ENCODE peak calls at places on chromosomes 2 and 18, in four cellular contexts. One of them, this sample, is unnamed. For H3K4me1, the result is how much of the 10 kb centered on the place peaks cover.

GRCh38 chr18:55494899-55495298 is 93.1 kb downstream of the TCF4 start:
- DNase-seq in IMR-90: peak
- DNase-seq in heart left ventricle: no peak
- DNase-seq in transverse colon: no peak
- DNase-seq in this sample: no peak

GRCh38 chr2:238946586-238947242 is 98.8 kb downstream of the TWIST2 start:
- DNase-seq in heart left ventricle: no peak
- DNase-seq in transverse colon: no peak
- DNase-seq in IMR-90: no peak
- DNase-seq in this sample: peak

GRCh38 chr2:53473762-53474161 is 293.8 kb upstream of the CHAC2 start:
- DNase-seq in IMR-90: peak
- DNase-seq in transverse colon: no peak
- DNase-seq in heart left ventricle: no peak
- DNase-seq in this sample: no peak

GRCh38 chr2:26590439-26590838 is 50.7 kb downstream of the CIB4 start:
- DNase-seq in IMR-90: no peak
- DNase-seq in heart left ventricle: no peak
- DNase-seq in transverse colon: no peak
- DNase-seq in this sample: no peak

GRCh38 chr2:171521361-171522056 is 765 bp upstream of the CYBRD1 start:
- DNase-seq in heart left ventricle: no peak
- DNase-seq in transverse colon: no peak
- DNase-seq in IMR-90: no peak
- DNase-seq in this sample: no peak

GRCh38 chr2:73175663-73176204 is 26.6 kb upstream of the NOTO start:
- DNase-seq in IMR-90: peak
- DNase-seq in transverse colon: peak
- DNase-seq in heart left ventricle: peak
- DNase-seq in this sample: peak

GRCh38 chr2:174286172-174286571 is 37.8 kb upstream of the OLA1 start:
- DNase-seq in heart left ventricle: no peak
- DNase-seq in IMR-90: no peak
- DNase-seq in transverse colon: no peak
- DNase-seq in this sample: no peak

GRCh38 chr2:66692521-66692920 is 257.6 kb downstream of the MEIS1 start:
- DNase-seq in IMR-90: no peak
- DNase-seq in transverse colon: no peak
- DNase-seq in heart left ventricle: no peak
- DNase-seq in this sample: no peak

GRCh38 chr2:104868081-104868806 is 14.3 kb downstream of the POU3F3 start:
- DNase-seq in IMR-90: no peak
- DNase-seq in heart left ventricle: no peak
- DNase-seq in transverse colon: no peak
- DNase-seq in this sample: peak

GRCh38 chr2:188983427-188984101 is 9.4 kb downstream of the COL3A1 start:
- DNase-seq in IMR-90: peak
- DNase-seq in heart left ventricle: no peak
- DNase-seq in transverse colon: no peak
- DNase-seq in this sample: no peak

GRCh38 chr18:12038082-12038660 is 55.5 kb upstream of the ANKRD62 start:
- DNase-seq in heart left ventricle: peak
- DNase-seq in transverse colon: peak
- DNase-seq in IMR-90: no peak
- DNase-seq in this sample: peak

GRCh38 chr2:71073475-71073874 is 5.0 kb downstream of the NAGK start:
- DNase-seq in IMR-90: no peak
- DNase-seq in heart left ventricle: no peak
- DNase-seq in transverse colon: no peak
- DNase-seq in this sample: no peak

GRCh38 chr2:106953236-106953635 is 67.3 kb upstream of the ST6GAL2 start:
- DNase-seq in heart left ventricle: no peak
- DNase-seq in IMR-90: no peak
- DNase-seq in transverse colon: no peak
- DNase-seq in this sample: no peak

GRCh38 chr2:60439219-60439974 is 114.1 kb downstream of the BCL11A start:
- DNase-seq in heart left ventricle: peak
- DNase-seq in IMR-90: no peak
- DNase-seq in transverse colon: peak
- DNase-seq in this sample: peak

GRCh38 chr18:11154983-11155759 is 5.8 kb upstream of the PIEZO2 start:
- DNase-seq in heart left ventricle: no peak
- DNase-seq in transverse colon: no peak
- DNase-seq in IMR-90: no peak
- DNase-seq in this sample: no peak

GRCh38 chr2:174027956-174028355 is 62.8 kb upstream of the SP3 start:
- DNase-seq in heart left ventricle: peak
- DNase-seq in IMR-90: no peak
- DNase-seq in transverse colon: no peak
- DNase-seq in this sample: no peak

GRCh38 chr18:13051950-13052349 is 60.8 kb downstream of the CEP192 start:
- DNase-seq in IMR-90: no peak
- DNase-seq in transverse colon: no peak
- DNase-seq in heart left ventricle: no peak
- DNase-seq in this sample: no peak

GRCh38 chr2:63035169-63035568 is 15.5 kb upstream of the OTX1 start:
- DNase-seq in IMR-90: no peak
- DNase-seq in heart left ventricle: no peak
- DNase-seq in transverse colon: no peak
- DNase-seq in this sample: no peak

GRCh38 chr2:148021059-148021985 is at the start of gene MBD5:
- DNase-seq in heart left ventricle: peak
- DNase-seq in IMR-90: peak
- DNase-seq in transverse colon: peak
- DNase-seq in this sample: peak

GRCh38 chr2:203631068-203631757 is 75.2 kb upstream of the CD28 start:
- DNase-seq in heart left ventricle: no peak
- DNase-seq in IMR-90: no peak
- DNase-seq in transverse colon: no peak
- DNase-seq in this sample: no peak

GRCh38 chr2:27993950-27994728 is 103.6 kb downstream of the BABAM2 start:
- DNase-seq in IMR-90: no peak
- DNase-seq in transverse colon: no peak
- DNase-seq in heart left ventricle: no peak
- DNase-seq in this sample: no peak

GRCh38 chr18:79576686-79577351 is 102.8 kb upstream of the CTDP1 start:
- DNase-seq in IMR-90: peak
- DNase-seq in transverse colon: peak
- DNase-seq in heart left ventricle: peak
- DNase-seq in this sample: peak

GRCh38 chr18:54335638-54336173 is 22.0 kb downstream of the STARD6 start:
- DNase-seq in IMR-90: no peak
- DNase-seq in transverse colon: no peak
- DNase-seq in heart left ventricle: no peak
- DNase-seq in this sample: no peak

GRCh38 chr2:150517951-150518680 is 30.6 kb upstream of the RND3 start:
- DNase-seq in IMR-90: peak
- DNase-seq in transverse colon: no peak
- DNase-seq in heart left ventricle: no peak
- DNase-seq in this sample: no peak

GRCh38 chr2:5453648-5454390 is 238.4 kb upstream of the SOX11 start:
- DNase-seq in IMR-90: peak
- DNase-seq in heart left ventricle: no peak
- DNase-seq in transverse colon: no peak
- DNase-seq in this sample: no peak

DNA sequence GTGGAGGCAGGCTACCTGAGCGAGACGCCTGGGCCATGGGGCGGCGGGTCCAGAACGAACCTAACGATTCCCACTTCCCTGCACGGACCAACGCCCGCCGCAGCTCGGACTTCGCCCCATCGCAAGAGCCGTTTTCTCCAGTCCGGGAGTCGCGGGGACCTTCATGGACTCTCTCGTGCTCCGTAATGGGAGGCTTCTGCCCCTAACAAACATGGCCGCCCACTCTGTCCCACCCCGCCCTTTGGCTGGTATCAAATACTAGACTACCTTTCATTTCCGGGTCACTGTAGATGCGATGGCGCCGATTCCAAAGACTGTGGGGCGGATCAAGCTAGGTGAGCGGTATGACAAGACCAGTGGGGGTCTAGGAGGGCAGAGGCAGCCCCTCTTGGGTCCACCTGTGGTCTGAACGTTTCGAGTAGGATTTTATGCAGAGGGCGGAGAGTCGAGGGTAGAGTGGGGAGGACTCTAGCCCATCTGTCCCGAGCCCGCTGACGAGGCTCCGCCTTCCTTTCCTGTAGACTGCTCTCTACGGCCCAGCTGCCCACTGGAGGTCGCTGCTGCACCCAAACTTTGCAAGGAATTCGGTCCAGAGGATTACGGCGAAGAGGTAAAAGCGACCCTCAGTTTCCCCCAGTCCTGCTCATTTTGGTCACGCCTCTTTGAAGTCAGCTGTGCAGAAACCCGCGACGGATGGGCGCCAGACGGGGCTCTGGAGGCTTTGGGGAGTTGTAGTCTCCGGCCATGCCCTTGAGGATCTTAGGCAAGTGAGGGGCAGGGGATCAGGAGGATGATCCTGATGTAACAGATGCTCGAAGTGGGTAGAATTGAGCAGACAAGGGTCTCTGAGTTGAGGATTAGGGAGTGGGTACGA is at the start of the genes CCDC142 and TTC31:
- DNase-seq in transverse colon: peak
- DNase-seq in IMR-90: peak
- DNase-seq in heart left ventricle: peak
- DNase-seq in this sample: peak
- TF ChIP-seq POLR2A in transverse colon: peak
- TF ChIP-seq POLR2A in IMR-90: peak
- TF ChIP-seq POLR2A in heart left ventricle: peak
- TF ChIP-seq POLR2A in this sample: peak

GRCh38 chr2:64168756-64169155 is 24.5 kb upstream of the PELI1 start:
- DNase-seq in IMR-90: no peak
- DNase-seq in heart left ventricle: no peak
- DNase-seq in transverse colon: no peak
- DNase-seq in this sample: no peak
- H3K4me1 ChIP-seq in IMR-90: under half
- H3K4me1 ChIP-seq in heart left ventricle: under half
- H3K4me1 ChIP-seq in transverse colon: under half
- H3K4me1 ChIP-seq in this sample: under half

DNA sequence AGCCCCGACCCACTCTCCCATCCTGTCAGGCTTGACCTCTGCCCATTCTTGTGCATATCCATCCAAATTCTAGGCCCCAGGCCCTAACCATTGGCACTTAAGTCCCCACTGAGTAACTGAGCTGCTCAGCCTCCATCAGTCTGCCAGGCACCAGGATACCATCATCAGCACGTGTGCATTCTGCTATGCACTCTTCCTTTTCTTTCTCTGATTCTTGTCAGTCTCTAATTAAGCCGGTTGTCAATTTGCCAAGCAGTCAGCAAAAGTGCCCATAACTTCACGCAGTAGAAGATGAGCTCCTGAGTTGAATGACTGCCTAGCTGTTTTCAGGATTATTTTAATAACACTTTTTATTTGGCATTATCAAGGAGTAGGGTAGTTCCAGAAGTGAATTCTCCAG is 107.2 kb downstream of the FEZ2 start:
- DNase-seq in heart left ventricle: no peak
- DNase-seq in IMR-90: no peak
- DNase-seq in transverse colon: no peak
- DNase-seq in this sample: no peak
- TF ChIP-seq POLR2A in heart left ventricle: no peak
- TF ChIP-seq POLR2A in IMR-90: no peak
- TF ChIP-seq POLR2A in transverse colon: no peak
- TF ChIP-seq POLR2A in this sample: no peak

GRCh38 chr2:190835303-190835930 is 45.2 kb upstream of the GLS start:
- DNase-seq in IMR-90: peak
- DNase-seq in heart left ventricle: peak
- DNase-seq in transverse colon: no peak
- DNase-seq in this sample: no peak
- H3K4me1 ChIP-seq in IMR-90: under half
- H3K4me1 ChIP-seq in heart left ventricle: under half
- H3K4me1 ChIP-seq in transverse colon: under half
- H3K4me1 ChIP-seq in this sample: under half

GRCh38 chr2:74391580-74392448 is 11.7 kb upstream of the DCTN1 start:
- DNase-seq in transverse colon: peak
- DNase-seq in IMR-90: peak
- DNase-seq in heart left ventricle: peak
- DNase-seq in this sample: peak
- TF ChIP-seq POLR2A in transverse colon: peak
- TF ChIP-seq POLR2A in IMR-90: peak
- TF ChIP-seq POLR2A in heart left ventricle: peak
- TF ChIP-seq POLR2A in this sample: peak

DNA sequence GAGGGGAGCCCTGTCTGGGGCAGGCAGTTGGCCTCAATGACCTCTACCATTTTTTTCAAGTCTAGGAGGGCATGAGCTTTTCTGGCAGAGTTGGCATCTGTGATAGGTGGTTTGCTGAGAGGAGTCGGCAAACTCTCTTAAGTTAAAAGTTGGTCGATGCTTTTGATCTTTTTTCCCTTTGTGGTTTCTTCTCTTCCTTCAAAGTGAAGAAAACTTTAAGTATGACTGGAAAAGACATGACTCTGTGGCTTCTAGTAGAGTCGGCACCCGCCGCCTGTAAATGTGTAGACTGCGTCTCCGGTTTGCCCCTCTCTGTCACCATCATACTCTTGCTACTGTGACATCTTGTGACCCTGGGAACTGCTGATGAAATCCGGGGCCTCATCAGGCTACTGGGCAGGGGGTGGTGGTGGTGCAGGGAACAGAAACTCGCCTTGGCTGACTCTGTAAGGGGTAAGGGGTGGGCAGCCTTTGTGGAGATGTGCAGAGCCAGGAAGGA is 21.1 kb downstream of the INPP5D start:
- DNase-seq in heart left ventricle: no peak
- DNase-seq in transverse colon: no peak
- DNase-seq in IMR-90: no peak
- DNase-seq in this sample: no peak
- H3K4me1 ChIP-seq in heart left ventricle: half or more
- H3K4me1 ChIP-seq in transverse colon: under half
- H3K4me1 ChIP-seq in IMR-90: under half
- H3K4me1 ChIP-seq in this sample: half or more

GRCh38 chr2:163687213-163687612 is 48.6 kb downstream of the FIGN start:
- DNase-seq in heart left ventricle: no peak
- DNase-seq in IMR-90: no peak
- DNase-seq in transverse colon: no peak
- DNase-seq in this sample: no peak
- TF ChIP-seq POLR2A in heart left ventricle: no peak
- TF ChIP-seq POLR2A in IMR-90: no peak
- TF ChIP-seq POLR2A in transverse colon: no peak
- TF ChIP-seq POLR2A in this sample: no peak

This sample was measured in upper lobe of left lung.